ENCODE peak calls at places on chromosomes 1 and 21, in nine cellular contexts. G is sigmoid colon; Q is thoracic aorta; V is endothelial cell of umbilical vein; J is tibial artery; Y is hepatocyte; H is body of pancreas; I is MM.1S; U is effector memory CD4-positive, alpha-beta T cell. B is an unnamed sample.

GRCh38 chr21:14632359-14632758 is 86.2 kb upstream of the SAMSN1 start:
- DNase-seq in G (no peak), Y (no peak), H (no peak), J (no peak), I (no peak), V (no peak), Q (no peak), U (no peak), B (no peak)

GRCh38 chr1:235409045-235409820 is 42.0 kb downstream of the TBCE start:
- DNase-seq in J (no peak), Q (no peak), H (no peak), U (no peak), G (no peak), Y (no peak), I (no peak), V (no peak), B (no peak)

GRCh38 chr1:147612366-147612765 is 58.0 kb downstream of the ACP6 start:
- DNase-seq in H (no peak), Q (no peak), U (no peak), V (no peak), Y (peak; percentile 65), J (no peak), G (no peak), I (no peak), B (no peak)

GRCh38 chr1:217911908-217912307 is 280.8 kb downstream of the SPATA17 start:
- DNase-seq in U (no peak), V (no peak), J (no peak), I (no peak), H (no peak), G (no peak), Q (no peak), Y (no peak), B (no peak)

GRCh38 chr1:63618001-63618400 is 24.8 kb downstream of the PGM1 start:
- DNase-seq in Q (no peak), G (no peak), V (no peak), I (no peak), H (no peak), U (no peak), Y (no peak), J (no peak), B (no peak)

GRCh38 chr1:168330285-168330684 is 49.6 kb downstream of the TBX19 start:
- DNase-seq in J (no peak), V (no peak), Q (no peak), I (no peak), H (no peak), G (no peak), U (no peak), Y (no peak), B (no peak)

GRCh38 chr1:20148571-20149500 is 9.7 kb downstream of the PLA2G2F start:
- DNase-seq in H (peak; percentile 8), G (peak; percentile 53), U (no peak), V (no peak), I (no peak), Y (no peak), Q (no peak), J (no peak), B (no peak)

GRCh38 chr1:150065184-150065871 is 2.2 kb upstream of the VPS45 start:
- DNase-seq in H (no peak), I (no peak), U (no peak), Y (no peak), J (no peak), V (no peak), Q (no peak), G (no peak), B (no peak)

GRCh38 chr1:27872802-27873665 is 690 bp downstream of the THEMIS2 start:
- DNase-seq in Y (no peak), V (peak; percentile 37), U (no peak), G (peak; percentile 64), J (no peak), Q (no peak), I (no peak), H (no peak), B (no peak)

GRCh38 chr1:53541761-53542550 is 82.8 kb downstream of the DMRTB1 start:
- DNase-seq in H (peak; percentile 22), G (peak; percentile 80), V (no peak), Y (peak; percentile 59), Q (no peak), U (no peak), J (no peak), I (peak; percentile 13), B (no peak)

GRCh38 chr1:162627662-162628296 is 4.5 kb upstream of the DDR2 start:
- DNase-seq in G (no peak), Q (no peak), Y (no peak), J (no peak), I (peak; percentile 71), U (no peak), H (no peak), V (peak; percentile 48), B (no peak)

GRCh38 chr1:30465096-30465495 is 258.3 kb downstream of the MATN1 start:
- DNase-seq in H (no peak), Y (no peak), U (no peak), G (peak; percentile 19), Q (no peak), J (peak; percentile 5), V (no peak), I (no peak), B (no peak)

GRCh38 chr1:6953874-6954502 is 168.7 kb downstream of the CAMTA1 start:
- DNase-seq in Y (no peak), G (no peak), U (no peak), H (no peak), V (no peak), I (no peak), J (no peak), Q (no peak), B (no peak)

GRCh38 chr1:192795913-192796312 is 12.9 kb upstream of the RGS2 start:
- DNase-seq in V (no peak), Q (no peak), I (no peak), J (no peak), H (no peak), U (no peak), Y (no peak), G (no peak), B (no peak)

GRCh38 chr1:33300673-33301072 is 20.2 kb downstream of the A3GALT2 start:
- DNase-seq in G (peak; percentile 95), Q (no peak), H (peak; percentile 59), J (peak; percentile 79), Y (peak; percentile 70), U (no peak), V (no peak), I (no peak), B (no peak)

GRCh38 chr1:228344631-228345072 is 62.0 kb downstream of the TRIM11 start:
- DNase-seq in V (no peak), U (no peak), Y (no peak), G (peak; percentile 36), I (no peak), H (peak; percentile 7), J (peak; percentile 7), Q (no peak), B (no peak)

GRCh38 chr1:235329139-235329808 is 904 bp downstream of the GGPS1 start:
- DNase-seq in Q (no peak), U (peak; percentile 42), J (no peak), V (no peak), G (peak; percentile 72), I (peak; percentile 83), H (peak; percentile 45), Y (peak; percentile 64), B (peak; percentile 17)

GRCh38 chr1:12179638-12180121 is 12.9 kb downstream of the TNFRSF1B start:
- DNase-seq in I (no peak), Y (no peak), G (no peak), V (no peak), U (no peak), J (no peak), Q (no peak), H (no peak), B (no peak)

GRCh38 chr1:4224687-4225086 is 324.6 kb upstream of the C1orf174 start:
- DNase-seq in H (no peak), U (no peak), Y (no peak), I (no peak), V (no peak), J (no peak), Q (no peak), G (no peak), B (no peak)
- H3K9me3 ChIP-seq in H (no peaks in the 10 kb centered on the region), U (no peaks in the 10 kb centered on the region), Y (no peaks in the 10 kb centered on the region), I (no peaks in the 10 kb centered on the region), V (peaks cover 3% of the 10 kb centered on the region), J (no peaks in the 10 kb centered on the region), Q (no peaks in the 10 kb centered on the region), G (no peaks in the 10 kb centered on the region), B (no peaks in the 10 kb centered on the region)

GRCh38 chr1:90993245-90993644 is 28.6 kb downstream of the ZNF644 start:
- DNase-seq in Q (no peak), H (peak; percentile 28), I (no peak), U (no peak), V (no peak), J (no peak), G (no peak), Y (no peak), B (no peak)
- H3K9me3 ChIP-seq in Q (no peaks in the 10 kb centered on the region), H (peaks cover 3% of the 10 kb centered on the region), I (no peaks in the 10 kb centered on the region), U (no peaks in the 10 kb centered on the region), V (no peaks in the 10 kb centered on the region), J (peaks cover 4% of the 10 kb centered on the region), G (no peaks in the 10 kb centered on the region), Y (no peaks in the 10 kb centered on the region), B (peaks cover 7% of the 10 kb centered on the region)

GRCh38 chr1:247096544-247096943 is 7.6 kb downstream of the ZNF669 start:
- DNase-seq in Y (no peak), G (no peak), J (no peak), H (no peak), I (no peak), U (no peak), Q (no peak), V (no peak), B (no peak)
- H3K9me3 ChIP-seq in Y (peaks cover 18% of the 10 kb centered on the region), G (no peaks in the 10 kb centered on the region), J (peaks cover 3% of the 10 kb centered on the region), H (no peaks in the 10 kb centered on the region), I (no peaks in the 10 kb centered on the region), U (peaks cover 22% of the 10 kb centered on the region), Q (peaks cover 20% of the 10 kb centered on the region), V (peaks cover 10% of the 10 kb centered on the region), B (peaks cover 16% of the 10 kb centered on the region)

GRCh38 chr1:155698382-155699038 is 9.6 kb downstream of the DAP3 start:
- DNase-seq in Q (no peak), V (no peak), Y (peak; percentile 21), J (no peak), H (no peak), I (peak; percentile 4), G (no peak), U (no peak), B (no peak)

GRCh38 chr1:155695608-155696007 is 6.7 kb downstream of the DAP3 start:
- DNase-seq in U (no peak), Q (no peak), J (no peak), Y (no peak), H (no peak), V (no peak), G (no peak), I (no peak), B (no peak)

GRCh38 chr1:155695107-155695506 is 6.2 kb downstream of the DAP3 start:
- DNase-seq in U (no peak), H (peak; percentile 59), I (peak; percentile 6), G (no peak), Y (no peak), J (no peak), Q (no peak), V (no peak), B (no peak)

GRCh38 chr1:155696524-155696923 is 7.6 kb downstream of the DAP3 start:
- DNase-seq in Q (no peak), Y (no peak), I (no peak), H (no peak), G (no peak), U (no peak), J (no peak), V (no peak), B (no peak)

DNA sequence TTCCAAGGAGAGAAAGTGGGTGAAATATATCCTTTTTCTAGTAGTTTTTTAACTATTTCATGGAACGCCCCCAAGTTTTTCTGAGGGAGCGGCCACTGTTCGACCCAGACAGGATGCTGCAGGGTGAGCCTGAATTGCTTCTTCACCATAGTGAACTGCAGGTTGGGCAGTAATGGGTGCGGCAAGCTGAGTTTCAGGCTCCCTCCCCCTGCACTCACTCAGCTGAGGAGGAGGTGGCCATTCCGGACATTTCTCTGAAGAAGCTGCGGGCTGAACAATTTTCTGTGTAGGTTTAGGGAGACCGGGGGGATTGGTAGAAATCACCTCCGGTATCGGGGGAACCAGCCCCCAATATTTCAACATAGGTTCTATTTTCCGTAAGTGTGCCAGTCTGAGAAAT is 8.2 kb downstream of the DAP3 start:
- DNase-seq in G (no peak), Y (no peak), H (no peak), Q (no peak), V (no peak), U (no peak), J (no peak), I (peak; percentile 2), B (no peak)
- H3K9me3 ChIP-seq in G (no peaks in the 10 kb centered on the region), Y (no peaks in the 10 kb centered on the region), H (no peaks in the 10 kb centered on the region), Q (no peaks in the 10 kb centered on the region), V (no peaks in the 10 kb centered on the region), U (no peaks in the 10 kb centered on the region), J (no peaks in the 10 kb centered on the region), I (no peaks in the 10 kb centered on the region), B (no peaks in the 10 kb centered on the region)

B was measured in T-helper 17 cell.